ENCODE peak calls at places on chromosomes 3 and 15, in four cellular contexts. Q is iPS-NIHi11; B is small intestine; M is stimulated activated naive CD4-positive, alpha-beta T cell. Y is an unnamed sample.

GRCh38 chr3:185825639-185826481 is 1.0 kb upstream of the IGF2BP2 start:
- DNase-seq in Q (peak; percentile 86), B (peak; percentile 75), M (peak; percentile 11), Y (peak; percentile 85)

GRCh38 chr3:174101244-174101643 is 703.7 kb downstream of the NLGN1 start:
- DNase-seq in Q (no peak), B (no peak), M (no peak), Y (no peak)

GRCh38 chr3:24829011-24829581 is 334.4 kb upstream of the THRB start:
- DNase-seq in Q (peak; percentile 78), B (no peak), M (no peak), Y (peak; percentile 72)

GRCh38 chr15:101651753-101652097 is 456 bp downstream of the TM2D3 start:
- DNase-seq in Q (no peak), B (peak; percentile 56), M (no peak), Y (peak; percentile 59)

GRCh38 chr3:125281411-125281810 is 68.9 kb upstream of the SLC12A8 start:
- DNase-seq in Q (no peak), B (no peak), M (no peak), Y (no peak)

GRCh38 chr3:183486472-183486871 is 58.1 kb upstream of the MCF2L2 start:
- DNase-seq in Q (no peak), B (no peak), M (no peak), Y (no peak)

GRCh38 chr15:39778031-39778430 is 4.6 kb downstream of the FSIP1 start:
- DNase-seq in Q (no peak), B (no peak), M (no peak), Y (no peak)

GRCh38 chr3:188432826-188433525 is 279.0 kb downstream of the LPP start:
- DNase-seq in Q (no peak), B (peak; percentile 18), M (no peak), Y (no peak)

GRCh38 chr3:113034011-113034410 is 43.2 kb downstream of the GTPBP8 start:
- DNase-seq in Q (no peak), B (no peak), M (no peak), Y (no peak)

GRCh38 chr3:193190387-193190786 is 50.6 kb upstream of the PLAAT1 start:
- DNase-seq in Q (peak; percentile 86), B (peak; percentile 37), M (no peak), Y (peak; percentile 94)

GRCh38 chr3:13624021-13624420 is 75.1 kb downstream of the FBLN2 start:
- DNase-seq in Q (no peak), B (no peak), M (no peak), Y (no peak)

GRCh38 chr3:7787871-7788828 is 713.5 kb upstream of the LMCD1 start:
- DNase-seq in Q (peak; percentile 12), B (no peak), M (no peak), Y (peak; percentile 37)

GRCh38 chr15:57432141-57432701 is 55.9 kb downstream of the CGNL1 start:
- DNase-seq in Q (peak; percentile 59), B (peak; percentile 10), M (no peak), Y (peak; percentile 84)

GRCh38 chr3:187085933-187086332 is 53.4 kb downstream of the RPL39L start:
- DNase-seq in Q (no peak), B (no peak), M (no peak), Y (no peak)

GRCh38 chr15:37081985-37082384 is 18.4 kb downstream of the MEIS2 start:
- DNase-seq in Q (no peak), B (no peak), M (no peak), Y (peak; percentile 65)

GRCh38 chr15:23910030-23910429 is 222.9 kb upstream of the NDN start:
- DNase-seq in Q (no peak), B (no peak), M (no peak), Y (peak; percentile 5)

GRCh38 chr15:96428742-96429141 is 98.2 kb downstream of the NR2F2 start:
- DNase-seq in Q (no peak), B (no peak), M (no peak), Y (no peak)

GRCh38 chr3:127420825-127421224 is 133.0 kb upstream of the PRR20G start:
- DNase-seq in Q (peak; percentile 36), B (no peak), M (no peak), Y (no peak)

GRCh38 chr3:152374260-152374990 is 105.7 kb downstream of the MBNL1 start:
- DNase-seq in Q (no peak), B (no peak), M (no peak), Y (no peak)

GRCh38 chr3:51908026-51908425 is 4.9 kb upstream of the IQCF1 start:
- DNase-seq in Q (no peak), B (no peak), M (no peak), Y (no peak)